ENCODE peak calls at places on chromosomes 4 and X, in five cellular contexts. One of them, this sample, is unnamed. For H3K36me3, the result is how much of the 10 kb centered on the place peaks cover.

GRCh38 chrX:132046533-132046932 is 23.4 kb downstream of the STK26 start:
- DNase-seq in ovary: no peak
- DNase-seq in IMR-90: no peak
- DNase-seq in hepatocyte: no peak
- DNase-seq in breast epithelium: no peak
- DNase-seq in this sample: no peak

GRCh38 chrX:131895002-131895401 is 128.1 kb upstream of the STK26 start:
- DNase-seq in ovary: no peak
- DNase-seq in IMR-90: peak
- DNase-seq in breast epithelium: no peak
- DNase-seq in hepatocyte: no peak
- DNase-seq in this sample: no peak

GRCh38 chr4:175309041-175309440 is 390.9 kb downstream of the ADAM29 start:
- DNase-seq in IMR-90: peak
- DNase-seq in ovary: no peak
- DNase-seq in breast epithelium: no peak
- DNase-seq in hepatocyte: no peak
- DNase-seq in this sample: no peak

GRCh38 chr4:154389142-154389541 is 102.5 kb downstream of the DCHS2 start:
- DNase-seq in breast epithelium: no peak
- DNase-seq in hepatocyte: no peak
- DNase-seq in ovary: no peak
- DNase-seq in IMR-90: no peak
- DNase-seq in this sample: no peak

GRCh38 chrX:138191998-138192397 is 519.5 kb downstream of the FGF13 start:
- DNase-seq in IMR-90: peak
- DNase-seq in hepatocyte: peak
- DNase-seq in ovary: no peak
- DNase-seq in breast epithelium: no peak
- DNase-seq in this sample: no peak

GRCh38 chr4:152097371-152097770 is 336.6 kb upstream of the GATB start:
- DNase-seq in breast epithelium: no peak
- DNase-seq in IMR-90: no peak
- DNase-seq in ovary: no peak
- DNase-seq in hepatocyte: no peak
- DNase-seq in this sample: no peak

GRCh38 chr4:74975848-74976824 is 43.2 kb downstream of the PARM1 start:
- DNase-seq in IMR-90: no peak
- DNase-seq in hepatocyte: no peak
- DNase-seq in breast epithelium: no peak
- DNase-seq in ovary: no peak
- DNase-seq in this sample: no peak

GRCh38 chrX:12304261-12304660 is 166.0 kb downstream of the FRMPD4 start:
- DNase-seq in hepatocyte: no peak
- DNase-seq in breast epithelium: no peak
- DNase-seq in IMR-90: peak
- DNase-seq in ovary: no peak
- DNase-seq in this sample: no peak

GRCh38 chr4:76546282-76547166 is 111.5 kb downstream of the SHROOM3 start:
- DNase-seq in IMR-90: peak
- DNase-seq in ovary: no peak
- DNase-seq in hepatocyte: peak
- DNase-seq in breast epithelium: no peak
- DNase-seq in this sample: no peak

GRCh38 chrX:39973810-39974209 is 123.9 kb downstream of the BCOR start:
- DNase-seq in IMR-90: no peak
- DNase-seq in hepatocyte: no peak
- DNase-seq in breast epithelium: no peak
- DNase-seq in ovary: no peak
- DNase-seq in this sample: no peak

GRCh38 chr4:11765849-11766453 is 337.3 kb upstream of the HS3ST1 start:
- DNase-seq in hepatocyte: peak
- DNase-seq in ovary: no peak
- DNase-seq in breast epithelium: no peak
- DNase-seq in IMR-90: peak
- DNase-seq in this sample: no peak

GRCh38 chr4:128354205-128354821 is 66.7 kb upstream of the PGRMC2 start:
- DNase-seq in IMR-90: peak
- DNase-seq in ovary: peak
- DNase-seq in hepatocyte: peak
- DNase-seq in breast epithelium: no peak
- DNase-seq in this sample: no peak

GRCh38 chr4:3112979-3113469 is 38.5 kb downstream of the HTT start:
- DNase-seq in breast epithelium: no peak
- DNase-seq in hepatocyte: no peak
- DNase-seq in IMR-90: peak
- DNase-seq in ovary: no peak
- DNase-seq in this sample: no peak

GRCh38 chr4:75542824-75543223 is 13.0 kb upstream of the ODAPH start:
- DNase-seq in IMR-90: peak
- DNase-seq in hepatocyte: peak
- DNase-seq in ovary: no peak
- DNase-seq in breast epithelium: no peak
- DNase-seq in this sample: no peak

GRCh38 chr4:2689825-2690700 is 66.1 kb downstream of the TNIP2 start:
- DNase-seq in breast epithelium: no peak
- DNase-seq in ovary: no peak
- DNase-seq in IMR-90: no peak
- DNase-seq in hepatocyte: no peak
- DNase-seq in this sample: no peak

GRCh38 chr4:51901363-51901762 is 58.4 kb downstream of the DCUN1D4 start:
- DNase-seq in IMR-90: no peak
- DNase-seq in hepatocyte: no peak
- DNase-seq in breast epithelium: no peak
- DNase-seq in ovary: no peak
- DNase-seq in this sample: no peak
- H3K36me3 ChIP-seq in IMR-90: under half
- H3K36me3 ChIP-seq in hepatocyte: under half
- H3K36me3 ChIP-seq in breast epithelium: under half
- H3K36me3 ChIP-seq in ovary: under half
- H3K36me3 ChIP-seq in this sample: under half

GRCh38 chrX:69222103-69223090 is 57.1 kb upstream of the PJA1 start:
- DNase-seq in hepatocyte: peak
- DNase-seq in IMR-90: peak
- DNase-seq in breast epithelium: peak
- DNase-seq in ovary: peak
- DNase-seq in this sample: no peak
- TF ChIP-seq CTCF in hepatocyte: peak
- TF ChIP-seq CTCF in IMR-90: peak
- TF ChIP-seq CTCF in breast epithelium: peak
- TF ChIP-seq CTCF in ovary: peak
- TF ChIP-seq CTCF in this sample: peak

DNA sequence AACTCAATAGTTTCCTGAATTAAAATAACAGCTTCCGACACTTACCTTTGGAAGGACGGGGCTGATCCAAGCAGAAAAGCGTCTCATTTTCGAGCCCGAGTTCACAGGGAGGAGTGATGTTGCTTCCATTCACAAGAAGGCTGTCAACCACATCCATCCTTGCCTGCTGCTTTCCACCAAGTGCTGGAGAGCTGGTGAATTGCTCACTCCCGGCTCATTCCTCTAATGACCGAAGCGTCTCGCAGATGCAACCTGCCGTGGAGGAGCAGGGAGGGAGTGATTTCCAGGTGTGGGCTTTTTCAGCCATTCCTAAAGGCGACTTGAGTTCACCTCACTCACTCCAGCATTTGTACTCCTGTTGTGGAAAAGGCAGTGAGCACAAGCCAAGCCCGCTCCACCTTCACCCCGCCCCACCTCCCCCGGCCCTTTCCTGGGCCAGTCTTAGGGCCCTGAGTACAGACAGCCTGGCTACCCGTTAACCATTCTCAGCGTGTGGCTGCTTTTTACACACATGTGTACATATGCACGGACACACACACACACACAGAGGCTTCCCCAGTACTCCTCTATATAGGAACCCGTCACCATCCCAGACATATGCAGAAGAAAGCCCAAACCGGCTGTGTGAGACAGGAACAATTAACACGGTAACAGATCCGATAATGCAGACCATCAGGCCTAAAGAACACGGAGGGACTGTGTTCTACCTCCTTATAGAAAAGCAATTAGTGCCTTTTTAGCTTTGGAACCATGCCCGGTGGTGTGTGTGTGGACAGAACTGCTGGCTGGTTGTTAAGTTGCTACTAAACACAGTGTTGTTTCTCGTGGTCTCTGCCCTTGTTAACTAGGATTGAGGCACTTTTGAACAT is at the start of gene CCKAR:
- DNase-seq in hepatocyte: no peak
- DNase-seq in breast epithelium: no peak
- DNase-seq in ovary: no peak
- DNase-seq in IMR-90: no peak
- DNase-seq in this sample: no peak
- H3K4me3 ChIP-seq in hepatocyte: no peak
- H3K4me3 ChIP-seq in breast epithelium: no peak
- H3K4me3 ChIP-seq in ovary: no peak
- H3K4me3 ChIP-seq in IMR-90: no peak
- H3K4me3 ChIP-seq in this sample: no peak

GRCh38 chr4:10086506-10087120 is 30.0 kb downstream of the WDR1 start:
- DNase-seq in ovary: peak
- DNase-seq in hepatocyte: no peak
- DNase-seq in IMR-90: no peak
- DNase-seq in breast epithelium: peak
- DNase-seq in this sample: no peak
- H3K36me3 ChIP-seq in ovary: under half
- H3K36me3 ChIP-seq in hepatocyte: under half
- H3K36me3 ChIP-seq in IMR-90: half or more
- H3K36me3 ChIP-seq in breast epithelium: under half
- H3K36me3 ChIP-seq in this sample: half or more

GRCh38 chrX:24148535-24149345 is 789 bp upstream of the ZFX start:
- DNase-seq in IMR-90: peak
- DNase-seq in hepatocyte: peak
- DNase-seq in ovary: peak
- DNase-seq in breast epithelium: no peak
- DNase-seq in this sample: no peak
- TF ChIP-seq CTCF in IMR-90: no peak
- TF ChIP-seq CTCF in hepatocyte: no peak
- TF ChIP-seq CTCF in ovary: no peak
- TF ChIP-seq CTCF in breast epithelium: no peak
- TF ChIP-seq CTCF in this sample: no peak

DNA sequence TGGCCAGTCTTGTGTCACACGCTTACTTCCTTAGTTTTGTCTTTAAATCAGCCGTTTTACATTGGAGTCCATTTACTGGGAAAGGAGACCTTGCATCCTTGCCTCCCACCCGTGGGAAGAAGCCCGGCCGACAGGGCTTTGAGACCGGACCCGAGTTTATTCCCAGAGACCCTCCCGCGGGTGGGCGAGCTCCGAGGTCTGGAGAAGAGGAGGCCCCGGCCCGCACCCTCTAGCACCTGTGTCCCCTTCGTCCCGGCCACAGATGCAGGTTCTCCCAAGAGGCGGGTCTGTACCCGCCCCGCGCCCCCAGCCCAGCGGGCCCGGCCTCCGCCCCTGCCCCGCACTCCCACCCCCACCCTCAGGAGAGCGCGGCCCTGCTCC is 3.8 kb upstream of the SLC26A1 start:
- DNase-seq in IMR-90: no peak
- DNase-seq in hepatocyte: no peak
- DNase-seq in ovary: peak
- DNase-seq in breast epithelium: no peak
- DNase-seq in this sample: no peak
- H3K4me3 ChIP-seq in IMR-90: no peak
- H3K4me3 ChIP-seq in hepatocyte: no peak
- H3K4me3 ChIP-seq in ovary: no peak
- H3K4me3 ChIP-seq in breast epithelium: peak
- H3K4me3 ChIP-seq in this sample: peak